ENCODE peak calls at places on chromosomes 3 and 15, in four cellular contexts. G is Caki2, Z is astrocyte of the spinal cord, R is A549. D is an unnamed sample.

GRCh38 chr3:4804161-4805058 is 174.8 kb upstream of the BHLHE40 start:
- DNase-seq in G (no peak), Z (no peak), R (no peak), D (no peak)

GRCh38 chr3:185717121-185717520 is 107.7 kb downstream of the IGF2BP2 start:
- DNase-seq in G (no peak), Z (peak; percentile 84), R (no peak), D (no peak)

GRCh38 chr3:129015388-129016105 is 14.4 kb downstream of the EFCC1 start:
- DNase-seq in G (no peak), Z (no peak), R (no peak), D (no peak)

GRCh38 chr15:63458021-63458420 is 46.4 kb upstream of the USP3 start:
- DNase-seq in G (no peak), Z (no peak), R (no peak), D (no peak)

GRCh38 chr3:42709621-42710020 is 7.0 kb upstream of the HHATL start:
- DNase-seq in G (no peak), Z (no peak), R (no peak), D (no peak)

GRCh38 chr3:195312714-195313113 is 41.8 kb upstream of the XXYLT1 start:
- DNase-seq in G (no peak), Z (no peak), R (no peak), D (no peak)

GRCh38 chr15:89792106-89792805 is 16.1 kb downstream of the MESP2 start:
- DNase-seq in G (no peak), Z (no peak), R (no peak), D (no peak)

GRCh38 chr15:57772223-57772957 is 65.9 kb downstream of the POLR2M start:
- DNase-seq in G (no peak), Z (peak; percentile 12), R (no peak), D (no peak)

GRCh38 chr3:189229421-189229820 is 57.6 kb downstream of the TPRG1 start:
- DNase-seq in G (no peak), Z (no peak), R (peak; percentile 4), D (no peak)

GRCh38 chr3:37703633-37704032 is 158.0 kb upstream of the CTDSPL start:
- DNase-seq in G (no peak), Z (peak; percentile 23), R (no peak), D (no peak)

GRCh38 chr3:64056616-64057165 is 33.4 kb upstream of the PSMD6 start:
- DNase-seq in G (no peak), Z (peak; percentile 91), R (no peak), D (no peak)

GRCh38 chr3:126436826-126437717 is 38.6 kb downstream of the ZXDC start:
- DNase-seq in G (no peak), Z (no peak), R (no peak), D (no peak)

GRCh38 chr3:53109822-53110771 is 20.1 kb downstream of the RFT1 start:
- DNase-seq in G (no peak), Z (peak; percentile 50), R (peak; percentile 63), D (no peak)

GRCh38 chr15:77907824-77908751 is 169.4 kb downstream of the TBC1D2B start:
- DNase-seq in G (peak; percentile 65), Z (peak; percentile 50), R (no peak), D (no peak)

GRCh38 chr3:37544869-37545352 is 316.8 kb upstream of the CTDSPL start:
- DNase-seq in G (no peak), Z (no peak), R (no peak), D (no peak)

GRCh38 chr3:87997298-87997697 is 61.5 kb downstream of the CGGBP1 start:
- DNase-seq in G (no peak), Z (peak; percentile 49), R (no peak), D (no peak)

GRCh38 chr15:80777137-80777536 is 2.0 kb upstream of the CEMIP start:
- DNase-seq in G (no peak), Z (peak; percentile 33), R (peak; percentile 37), D (no peak)

GRCh38 chr15:84826369-84826823 is 9.2 kb downstream of the ALPK3 start:
- DNase-seq in G (no peak), Z (peak; percentile 24), R (peak; percentile 74), D (no peak)

GRCh38 chr3:149575213-149575961 is 82.4 kb downstream of the WWTR1 start:
- DNase-seq in G (peak; percentile 52), Z (peak; percentile 94), R (peak; percentile 90), D (no peak)

GRCh38 chr15:40084657-40085056 is 24.0 kb downstream of the BMF start:
- DNase-seq in G (no peak), Z (no peak), R (no peak), D (no peak)

GRCh38 chr3:65039754-65040210 is 352.0 kb upstream of the ADAMTS9 start:
- DNase-seq in G (no peak), Z (peak; percentile 82), R (peak; percentile 48), D (no peak)

GRCh38 chr3:126024049-126024854 is 55.3 kb downstream of the ROPN1B start:
- DNase-seq in G (no peak), Z (no peak), R (no peak), D (no peak)